ENCODE peak calls at places on chromosomes 6 and 20, in ten cellular contexts. V, L, J, N, H, D, Z, B, P and O are unnamed samples.

GRCh38 chr20:19256085-19256484 is 43.6 kb downstream of the SLC24A3 start:
- DNase-seq in J (no peak), Z (no peak), B (no peak), P (no peak), D (no peak), V (no peak), H (no peak), L (no peak), N (no peak), O (no peak)

GRCh38 chr6:100281471-100281878 is 183.2 kb downstream of the SIM1 start:
- DNase-seq in H (no peak), L (no peak), V (no peak), D (no peak), P (no peak), Z (no peak), N (peak), J (no peak), B (peak), O (no peak)

GRCh38 chr6:7749493-7749892 is 23.6 kb downstream of the BMP6 start:
- DNase-seq in J (no peak), Z (no peak), H (no peak), D (no peak), P (no peak), V (no peak), B (no peak), L (no peak), N (no peak), O (no peak)

GRCh38 chr20:41149679-41150131 is 12.4 kb downstream of the PLCG1 start:
- DNase-seq in N (no peak), V (no peak), B (no peak), J (no peak), H (peak), Z (peak), P (peak), L (peak), D (no peak), O (no peak)

GRCh38 chr6:118400582-118400981 is 147.5 kb upstream of the PLN start:
- DNase-seq in V (no peak), H (no peak), N (no peak), Z (no peak), D (no peak), L (no peak), P (no peak), J (no peak), B (no peak), O (no peak)

GRCh38 chr6:167676666-167677421 is 149.9 kb upstream of the AFDN start:
- DNase-seq in Z (peak), P (no peak), V (no peak), B (peak), D (peak), L (no peak), H (no peak), N (no peak), J (no peak), O (no peak)

GRCh38 chr6:53143710-53144109 is 4.9 kb downstream of the GCM1 start:
- DNase-seq in N (no peak), V (no peak), D (no peak), Z (no peak), J (no peak), L (no peak), B (no peak), P (no peak), H (no peak), O (no peak)

GRCh38 chr20:12925863-12926547 is 82.8 kb upstream of the SPTLC3 start:
- DNase-seq in Z (no peak), N (no peak), L (no peak), B (no peak), D (no peak), V (no peak), H (no peak), P (no peak), J (no peak), O (no peak)

GRCh38 chr6:2931970-2932748 is 29.1 kb upstream of the SERPINB9 start:
- DNase-seq in L (peak), P (peak), J (peak), V (peak), B (peak), D (peak), N (peak), H (peak), Z (peak), O (peak)

GRCh38 chr6:82083646-82084045 is 163.9 kb downstream of the IBTK start:
- DNase-seq in D (no peak), J (no peak), H (no peak), N (no peak), B (no peak), V (no peak), L (no peak), Z (no peak), P (peak), O (no peak)

GRCh38 chr20:59778615-59779200 is 154.7 kb downstream of the SYCP2 start:
- DNase-seq in J (no peak), N (no peak), L (no peak), V (no peak), B (no peak), H (no peak), D (no peak), P (no peak), Z (no peak), O (peak)

GRCh38 chr6:118377711-118378414 is 170.2 kb upstream of the PLN start:
- DNase-seq in B (peak), P (no peak), J (no peak), N (no peak), H (no peak), Z (no peak), L (no peak), D (no peak), V (no peak), O (no peak)

GRCh38 chr20:53337419-53338101 is 256.1 kb downstream of the ZNF217 start:
- DNase-seq in P (no peak), L (no peak), V (no peak), J (no peak), N (no peak), Z (peak), D (no peak), B (no peak), H (no peak), O (no peak)

GRCh38 chr20:53338716-53339115 is 254.9 kb downstream of the ZNF217 start:
- DNase-seq in D (no peak), B (no peak), Z (no peak), N (no peak), L (no peak), P (no peak), V (no peak), H (no peak), J (no peak), O (no peak)

GRCh38 chr20:53334861-53335260 is 258.8 kb downstream of the ZNF217 start:
- DNase-seq in D (no peak), V (no peak), Z (no peak), B (no peak), H (no peak), J (no peak), P (no peak), L (no peak), N (no peak), O (no peak)

GRCh38 chr20:53335509-53335908 is 258.1 kb downstream of the ZNF217 start:
- DNase-seq in N (no peak), V (no peak), Z (no peak), J (no peak), H (no peak), D (no peak), B (no peak), L (no peak), P (no peak), O (no peak)

GRCh38 chr20:53336892-53337291 is 256.7 kb downstream of the ZNF217 start:
- DNase-seq in H (no peak), D (no peak), V (no peak), N (no peak), J (no peak), P (no peak), Z (no peak), B (no peak), L (no peak), O (no peak)
- TF ChIP-seq CTCF in H (no peak), D (no peak), V (no peak), N (no peak), J (no peak), P (no peak), Z (peak), B (no peak), L (no peak), O (no peak)

DNA sequence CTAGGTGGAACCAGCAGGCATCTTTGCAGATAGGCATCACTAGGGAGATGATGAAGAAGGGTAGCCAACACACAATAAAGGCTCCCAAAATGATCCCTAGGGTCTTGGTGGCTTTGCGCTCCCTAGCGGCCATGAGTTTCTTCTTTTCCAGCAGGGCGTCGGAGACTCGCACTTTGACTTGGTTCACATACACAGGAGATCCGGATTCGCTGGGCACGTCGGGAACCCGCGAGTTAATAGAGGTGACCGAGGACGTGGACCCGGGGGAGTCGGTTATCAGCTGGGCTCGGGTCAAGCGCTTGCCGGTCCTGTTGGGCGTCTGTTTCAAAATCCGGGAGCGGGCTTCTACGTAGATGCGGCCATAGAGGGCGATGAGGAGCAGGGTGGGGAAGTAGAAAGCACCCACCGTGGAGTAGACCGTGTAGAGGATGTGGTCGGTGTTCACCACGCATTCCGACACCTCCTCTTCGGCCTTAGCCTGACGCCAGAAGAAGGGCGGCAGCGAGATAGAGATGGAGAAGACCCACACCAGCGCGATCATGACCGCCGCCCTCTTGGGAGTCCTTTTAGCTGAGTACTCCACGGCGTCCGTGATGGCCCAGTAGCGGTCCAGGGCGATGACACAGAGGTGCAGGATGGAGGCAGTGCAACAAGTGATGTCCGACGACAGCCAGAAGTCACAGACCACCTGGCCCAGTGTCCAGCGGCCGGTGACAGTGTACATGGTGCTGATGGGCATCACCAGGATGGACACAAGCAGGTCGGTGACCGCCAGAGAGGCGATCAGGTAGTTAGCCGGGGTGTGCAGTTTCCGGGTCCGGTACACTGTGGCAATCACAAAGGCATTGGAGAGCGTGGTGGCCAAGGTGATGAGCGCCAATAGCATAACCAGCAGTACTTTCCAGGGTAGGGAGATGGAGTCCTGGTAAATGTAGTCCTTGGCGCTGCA is 658 bp downstream of the HTR1B start:
- DNase-seq in N (peak), Z (peak), J (no peak), L (no peak), B (peak), D (no peak), P (no peak), H (no peak), V (no peak), O (no peak)
- TF ChIP-seq CTCF in N (peak), Z (peak), J (peak), L (no peak), B (peak), D (peak), P (peak), H (no peak), V (no peak), O (no peak)

GRCh38 chr6:93721386-93722048 is 302.2 kb upstream of the EPHA7 start:
- DNase-seq in J (no peak), H (no peak), P (peak), N (peak), Z (peak), L (no peak), B (peak), D (peak), V (no peak), O (no peak)
- TF ChIP-seq CTCF in J (peak), H (no peak), P (peak), N (peak), Z (peak), L (peak), B (peak), D (peak), V (no peak), O (no peak)

GRCh38 chr6:90343581-90343980 is 46.9 kb upstream of the BACH2 start:
- DNase-seq in Z (peak), B (no peak), V (no peak), D (peak), P (peak), L (no peak), J (no peak), H (peak), N (no peak), O (no peak)
- TF ChIP-seq CTCF in Z (no peak), B (no peak), V (no peak), D (no peak), P (peak), L (no peak), J (peak), H (no peak), N (no peak), O (no peak)

DNA sequence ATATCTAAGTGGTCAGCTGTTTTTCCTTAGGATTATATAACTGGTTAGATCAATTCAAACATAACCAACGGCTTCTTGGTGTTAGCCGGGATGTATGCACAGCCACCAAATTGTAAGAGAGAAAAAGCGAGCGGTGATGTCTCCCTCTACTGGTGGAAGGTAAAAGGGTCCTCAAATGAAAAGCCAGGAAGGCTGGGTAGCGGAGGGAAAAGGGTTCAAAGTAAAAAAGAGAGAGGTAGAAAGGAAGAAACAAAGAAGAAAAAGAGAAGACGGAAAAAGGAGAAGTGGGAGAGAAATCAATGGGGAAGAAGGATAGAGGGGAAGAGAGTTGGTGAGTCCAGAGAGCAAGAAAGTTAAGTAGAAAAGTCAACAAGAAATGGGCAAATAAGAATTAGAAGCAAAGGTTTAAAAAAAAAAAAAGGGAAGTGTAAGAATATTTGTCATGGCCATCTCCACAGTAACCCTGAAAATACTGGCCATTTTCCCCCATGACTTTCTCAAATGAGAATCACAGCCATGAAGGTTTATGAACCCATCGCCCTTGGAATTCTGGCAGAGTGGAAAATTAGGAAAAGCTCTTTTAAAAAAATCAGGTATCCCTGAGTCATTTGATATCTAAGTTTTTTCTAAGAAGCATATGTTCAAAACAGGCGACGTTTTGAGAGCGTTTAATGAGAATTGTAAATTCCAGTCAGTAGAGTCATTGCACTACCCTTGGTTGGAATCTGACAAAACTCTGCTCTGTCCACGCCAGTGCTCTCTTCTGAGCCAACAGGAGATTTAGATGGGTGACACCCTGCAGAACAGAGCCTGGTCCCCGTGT is 155.6 kb upstream of the SNX9 start:
- DNase-seq in Z (peak), V (peak), D (peak), B (peak), L (peak), H (peak), J (peak), N (peak), P (peak), O (peak)
- TF ChIP-seq CTCF in Z (peak), V (peak), D (peak), B (peak), L (peak), H (peak), J (peak), N (peak), P (peak), O (peak)

DNA sequence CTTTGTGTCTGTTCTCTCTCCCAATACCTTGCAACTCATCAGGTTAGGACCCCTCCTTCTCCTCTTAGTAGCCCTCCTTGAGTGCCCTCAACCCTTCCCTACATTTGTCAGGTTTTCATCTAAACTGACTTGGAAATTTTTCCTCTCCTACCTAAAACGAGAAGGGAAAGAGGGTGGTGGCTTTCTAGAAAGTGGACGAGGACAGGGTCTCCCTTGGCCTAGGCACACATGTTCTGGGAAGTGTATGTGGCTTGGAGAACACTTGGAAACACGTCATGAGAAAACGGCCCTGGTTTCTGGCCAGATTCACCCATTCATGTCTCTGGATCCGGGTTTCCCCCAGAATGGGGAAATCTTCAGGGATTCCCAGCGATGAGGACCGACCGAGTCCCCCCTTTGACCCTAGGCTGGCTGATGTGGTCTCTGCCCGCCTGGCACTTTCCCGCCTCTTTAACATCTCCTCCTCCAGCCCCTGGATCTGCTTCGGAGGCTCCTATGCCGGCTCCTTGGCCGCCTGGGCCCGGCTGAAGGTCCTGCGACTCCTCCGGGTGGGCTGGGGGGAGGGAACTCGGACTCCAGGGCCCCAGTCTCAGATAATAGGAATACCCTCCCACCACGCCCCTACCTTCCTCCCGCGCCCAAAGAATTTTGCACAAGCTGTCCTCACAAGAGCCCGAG is 2.9 kb downstream of the PRSS16 start:
- DNase-seq in B (no peak), L (no peak), N (no peak), D (no peak), Z (no peak), H (no peak), V (no peak), P (no peak), J (no peak), O (no peak)
- TF ChIP-seq CTCF in B (no peak), L (no peak), N (no peak), D (no peak), Z (no peak), H (no peak), V (no peak), P (no peak), J (no peak), O (no peak)

GRCh38 chr6:43096451-43097097 is 20.5 kb downstream of the PTK7 start:
- DNase-seq in L (no peak), H (no peak), D (peak), V (peak), Z (peak), P (peak), B (no peak), J (peak), N (no peak), O (peak)

GRCh38 chr6:43093361-43094289 is 17.5 kb downstream of the PTK7 start:
- DNase-seq in V (peak), P (peak), Z (no peak), L (peak), B (no peak), D (peak), N (no peak), H (no peak), J (peak), O (peak)

GRCh38 chr6:43097098-43097489 is 21.0 kb downstream of the PTK7 start:
- DNase-seq in H (no peak), N (no peak), L (no peak), B (no peak), J (no peak), P (no peak), D (no peak), Z (no peak), V (no peak), O (no peak)

GRCh38 chr6:43095939-43096338 is 19.8 kb downstream of the PTK7 start:
- DNase-seq in V (no peak), N (no peak), Z (no peak), B (no peak), L (no peak), J (no peak), D (no peak), H (no peak), P (no peak), O (no peak)

DNA sequence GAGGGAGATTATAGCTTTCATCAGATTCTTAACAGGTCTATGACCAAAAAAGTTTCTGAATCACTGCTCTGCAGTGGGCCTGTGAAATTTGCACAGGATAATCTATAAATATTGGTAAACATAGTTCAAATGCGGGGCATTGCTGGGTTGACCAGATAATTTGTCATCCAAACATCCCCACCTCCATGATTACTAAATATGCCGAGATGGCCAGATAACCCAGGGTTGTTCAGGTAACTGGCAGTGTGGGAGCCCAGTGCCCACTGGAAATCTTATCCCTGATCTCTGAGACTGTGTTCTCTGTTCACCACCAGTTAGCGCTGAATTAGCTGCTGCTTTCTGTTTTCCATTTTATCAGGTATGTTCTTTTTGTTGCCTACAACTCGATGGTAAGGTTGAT is 21.4 kb downstream of the PTK7 start:
- DNase-seq in D (no peak), N (no peak), P (no peak), H (no peak), J (no peak), L (no peak), Z (no peak), V (no peak), B (no peak), O (no peak)
- TF ChIP-seq CTCF in D (no peak), N (no peak), P (no peak), H (no peak), J (no peak), L (no peak), Z (no peak), V (no peak), B (no peak), O (no peak)

GRCh38 chr6:133892444-133893323 is 3.8 kb downstream of the TCF21 start:
- DNase-seq in L (no peak), N (peak), Z (peak), P (no peak), V (no peak), D (no peak), J (no peak), B (peak), H (no peak), O (no peak)
- TF ChIP-seq CTCF in L (no peak), N (no peak), Z (no peak), P (no peak), V (no peak), D (no peak), J (no peak), B (no peak), H (no peak), O (no peak)

DNA sequence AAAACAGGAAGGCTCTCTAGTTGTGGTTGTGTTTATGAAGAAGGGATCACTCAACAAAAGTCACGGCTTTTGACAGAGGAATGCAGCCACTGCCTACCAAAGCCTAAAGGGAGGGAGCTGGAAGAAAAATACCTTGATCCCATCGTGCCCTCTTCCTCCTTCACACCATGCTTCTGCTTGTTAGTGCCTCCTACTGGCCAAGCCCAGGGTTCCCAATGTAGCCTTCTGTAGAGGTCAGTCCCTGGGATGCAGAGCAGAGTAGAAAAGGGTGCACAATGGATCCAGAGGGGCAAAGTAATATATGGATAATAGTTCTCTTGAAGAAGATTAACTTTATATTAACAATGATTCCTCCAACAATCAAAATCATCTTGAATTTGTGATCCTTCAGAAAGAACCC is 293.5 kb upstream of the FERMT1 start:
- DNase-seq in L (no peak), P (no peak), D (no peak), Z (no peak), J (no peak), H (no peak), B (no peak), V (no peak), N (no peak), O (no peak)
- TF ChIP-seq CTCF in L (no peak), P (no peak), D (no peak), Z (no peak), J (no peak), H (no peak), B (no peak), V (no peak), N (no peak), O (no peak)

GRCh38 chr20:540391-541201 is 3.0 kb downstream of the CSNK2A1 start:
- DNase-seq in H (no peak), V (no peak), L (no peak), Z (no peak), D (no peak), J (no peak), B (no peak), N (no peak), P (no peak), O (no peak)
- TF ChIP-seq CTCF in H (no peak), V (no peak), L (no peak), Z (no peak), D (no peak), J (no peak), B (no peak), N (no peak), P (no peak), O (no peak)